ENCODE peak calls at places on chromosomes 4 and X, in six cellular contexts. W is GM12891, T is spleen, X is transverse colon, A is stomach, K is GM23338. F is an unnamed sample.

GRCh38 chrX:47061238-47061919 is 16.9 kb upstream of the RGN start:
- DNase-seq in W (no peak), T (no peak), X (no peak), A (no peak), K (no peak), F (no peak)

GRCh38 chrX:10597871-10598270 is 22.5 kb downstream of the MID1 start:
- DNase-seq in X (no peak), A (no peak), T (no peak), K (peak), W (no peak), F (no peak)

GRCh38 chr4:155592568-155593343 is 73.9 kb upstream of the GUCY1A1 start:
- DNase-seq in K (no peak), A (no peak), T (no peak), W (no peak), X (no peak), F (peak)

GRCh38 chr4:52312722-52313121 is 261.6 kb downstream of the SPATA18 start:
- DNase-seq in T (no peak), X (no peak), K (peak), A (no peak), W (no peak), F (no peak)

GRCh38 chr4:66555301-66555700 is 885.0 kb upstream of the EPHA5 start:
- DNase-seq in A (no peak), K (no peak), X (no peak), T (no peak), W (no peak), F (no peak)

GRCh38 chr4:47528651-47529050 is 43.6 kb downstream of the ATP10D start:
- DNase-seq in A (no peak), K (no peak), T (no peak), W (no peak), X (no peak), F (no peak)

GRCh38 chr4:165779950-165780670 is 92.9 kb upstream of the TLL1 start:
- DNase-seq in X (no peak), W (no peak), K (no peak), A (no peak), T (no peak), F (no peak)

GRCh38 chrX:96621811-96622210 is 62.8 kb upstream of the DIAPH2 start:
- DNase-seq in T (no peak), A (no peak), K (no peak), X (no peak), W (no peak), F (no peak)

GRCh38 chrX:56782791-56783449 is 53.9 kb downstream of the NBDY start:
- DNase-seq in T (peak), K (no peak), X (no peak), A (no peak), W (no peak), F (no peak)

GRCh38 chr4:7761312-7761711 is 178.3 kb downstream of the AFAP1 start:
- DNase-seq in W (no peak), A (no peak), K (no peak), X (no peak), T (peak), F (no peak)

GRCh38 chrX:10486373-10486772 is 134.0 kb downstream of the MID1 start:
- DNase-seq in W (no peak), K (no peak), X (no peak), T (no peak), A (no peak), F (no peak)

GRCh38 chr4:106875340-106875739 is 160.8 kb downstream of the DKK2 start:
- DNase-seq in A (no peak), T (peak), K (peak), W (no peak), X (no peak), F (no peak)

GRCh38 chr4:151983854-151984253 is 223.0 kb upstream of the GATB start:
- DNase-seq in K (no peak), T (no peak), X (no peak), W (no peak), A (no peak), F (no peak)

GRCh38 chr4:53374777-53375258 is 2.6 kb upstream of the FIP1L1 start:
- DNase-seq in X (no peak), W (no peak), T (no peak), K (no peak), A (no peak), F (no peak)

GRCh38 chrX:49139713-49140112 is 16.2 kb upstream of the GPKOW start:
- DNase-seq in X (no peak), A (no peak), T (no peak), W (no peak), K (no peak), F (no peak)

GRCh38 chr4:68344049-68344448 is 5.8 kb downstream of the YTHDC1 start:
- DNase-seq in W (no peak), A (no peak), T (no peak), K (no peak), X (no peak), F (no peak)

GRCh38 chr4:77819409-77819835 is 254 bp upstream of the CNOT6L start:
- DNase-seq in K (peak), W (peak), T (peak), X (no peak), A (no peak), F (no peak)
- TF ChIP-seq POLR2AphosphoS5 in K (no peak), W (no peak), T (peak), X (peak), A (no peak), F (no peak)

GRCh38 chr4:5964030-5964429 is 54.2 kb downstream of the C4orf50 start:
- DNase-seq in K (no peak), A (no peak), X (no peak), T (no peak), W (no peak), F (no peak)
- TF ChIP-seq POLR2AphosphoS5 in K (no peak), A (no peak), X (no peak), T (no peak), W (no peak), F (no peak)

DNA sequence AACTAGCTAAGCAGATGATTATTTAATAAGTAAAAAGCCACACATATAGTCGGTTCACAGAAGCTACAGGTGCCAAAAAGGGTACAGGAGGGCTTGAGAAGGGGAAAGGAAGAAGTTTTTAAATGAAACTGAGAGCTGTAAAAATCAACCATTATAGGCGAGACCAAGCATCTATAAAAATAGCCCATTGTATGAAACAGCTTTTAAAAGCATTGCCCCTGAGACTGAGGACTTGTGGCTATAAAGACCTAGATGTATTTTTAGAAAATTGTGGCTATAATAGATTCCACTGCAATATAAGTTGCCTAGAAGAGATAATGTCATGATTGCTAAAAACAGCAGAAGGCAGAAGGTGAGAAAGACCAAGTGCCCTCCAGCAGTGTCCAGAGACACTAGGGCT is 15.0 kb upstream of the TTC29 start:
- DNase-seq in X (no peak), W (no peak), K (no peak), T (no peak), A (no peak), F (no peak)
- TF ChIP-seq POLR2AphosphoS5 in X (no peak), W (no peak), K (no peak), T (no peak), A (no peak), F (no peak)

GRCh38 chr4:6222761-6223292 is 22.5 kb upstream of the JAKMIP1 start:
- DNase-seq in T (no peak), A (peak), X (no peak), W (no peak), K (peak), F (no peak)

GRCh38 chr4:6224725-6225124 is 24.4 kb upstream of the JAKMIP1 start:
- DNase-seq in W (no peak), K (no peak), X (no peak), A (no peak), T (no peak), F (no peak)

GRCh38 chr4:6217716-6218381 is 17.5 kb upstream of the JAKMIP1 start:
- DNase-seq in K (no peak), A (no peak), W (no peak), X (no peak), T (no peak), F (no peak)

GRCh38 chr4:6221851-6222760 is 21.8 kb upstream of the JAKMIP1 start:
- DNase-seq in W (no peak), T (peak), X (peak), A (peak), K (peak), F (no peak)

DNA sequence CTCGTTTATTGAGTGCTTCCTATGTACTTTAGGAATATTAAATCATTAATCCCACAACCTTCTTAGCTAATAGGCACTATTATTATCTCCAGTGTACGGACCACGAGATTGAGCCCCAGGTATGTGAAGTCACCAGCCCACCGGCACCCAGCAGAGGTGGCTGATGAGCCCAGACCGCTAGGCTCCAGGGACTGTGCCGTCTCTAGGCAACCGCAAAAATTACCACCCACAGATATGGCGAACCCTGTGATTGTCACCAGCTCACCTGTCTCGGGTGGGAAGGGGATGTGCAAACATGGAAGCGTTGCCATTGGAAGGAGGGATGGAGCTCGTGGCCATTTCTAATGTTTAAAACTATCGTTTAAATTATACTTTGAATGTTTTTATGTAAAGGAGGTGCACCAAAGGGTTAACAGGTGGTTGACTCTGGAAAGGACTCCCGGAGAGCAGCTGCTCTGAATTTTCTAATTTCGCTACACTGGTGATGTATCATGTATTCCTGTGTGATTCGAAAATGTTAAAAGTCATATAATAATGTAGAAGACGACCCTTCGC is 21.0 kb upstream of the JAKMIP1 start:
- DNase-seq in X (no peak), T (no peak), A (peak), K (peak), W (no peak), F (no peak)
- TF ChIP-seq POLR2AphosphoS5 in X (no peak), T (no peak), A (no peak), K (no peak), W (no peak), F (no peak)

DNA sequence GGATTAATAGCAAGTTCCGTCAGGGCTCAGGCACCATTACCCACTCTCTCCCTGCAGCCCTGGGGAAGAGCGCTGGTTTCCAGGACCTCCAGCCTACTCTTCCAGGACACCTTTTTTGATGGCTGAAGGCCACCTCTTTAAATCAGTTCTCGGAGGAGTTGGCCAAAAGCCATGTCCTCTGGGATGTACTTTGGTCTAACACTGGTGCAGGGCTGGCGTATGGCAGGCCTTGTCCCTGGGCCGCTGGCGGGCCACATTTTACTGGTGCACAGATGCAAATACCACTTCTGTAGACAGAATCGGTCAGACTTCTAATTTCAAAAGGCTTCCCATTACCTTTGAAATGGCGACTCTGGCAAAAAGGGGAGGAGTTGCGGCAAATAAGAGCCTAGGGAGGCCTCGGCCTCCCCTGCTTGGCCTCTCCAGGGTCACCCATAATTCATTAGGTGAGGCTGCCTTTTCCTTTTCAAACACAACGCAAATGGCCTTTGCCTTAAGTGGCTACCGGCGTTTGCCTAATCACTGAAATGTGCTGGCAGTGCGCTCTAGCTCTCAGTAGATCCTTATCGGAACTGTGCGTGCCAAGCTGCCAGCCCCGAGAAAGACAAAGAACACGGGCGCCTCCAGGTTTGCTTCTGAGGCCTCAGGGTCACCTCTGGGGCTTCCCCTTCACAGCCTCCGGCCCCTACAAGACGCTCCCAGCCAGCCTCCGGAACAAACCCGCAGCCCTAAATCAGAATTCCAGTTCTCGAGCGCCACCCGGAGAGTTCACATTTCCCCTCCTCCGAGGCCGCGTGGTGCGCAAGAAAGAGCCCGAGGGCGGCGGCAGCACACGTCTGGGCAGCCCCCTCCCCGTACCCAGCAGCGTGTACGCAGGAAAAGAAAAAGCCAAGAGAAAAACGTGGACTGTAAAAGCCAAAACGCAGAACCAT is 76.2 kb upstream of the BCOR start:
- DNase-seq in X (peak), W (no peak), A (peak), T (peak), K (peak), F (no peak)
- TF ChIP-seq POLR2AphosphoS5 in X (no peak), W (peak), A (peak), T (peak), K (no peak), F (no peak)

DNA sequence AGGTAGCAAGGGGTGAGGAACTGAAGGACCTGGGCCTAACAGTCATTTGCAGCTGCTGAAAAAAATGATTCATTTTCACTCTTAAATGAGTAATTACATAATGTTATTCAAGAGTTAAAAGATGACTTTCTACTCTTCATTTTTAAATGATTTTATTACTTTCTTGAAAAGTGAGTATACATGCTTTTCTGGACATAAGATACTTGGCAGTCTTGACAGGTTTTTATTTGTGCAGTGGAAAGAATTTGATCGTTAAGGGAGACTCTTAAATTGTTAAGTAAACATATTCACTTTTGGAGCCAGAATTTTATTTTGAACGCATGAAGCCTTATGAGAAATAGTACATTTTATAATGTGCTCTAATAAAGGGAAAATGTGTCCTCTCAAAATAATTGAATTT is 245.7 kb downstream of the TENM3 start:
- DNase-seq in K (no peak), X (no peak), W (no peak), T (no peak), A (no peak), F (no peak)
- TF ChIP-seq POLR2AphosphoS5 in K (no peak), X (no peak), W (no peak), T (no peak), A (no peak), F (no peak)

DNA sequence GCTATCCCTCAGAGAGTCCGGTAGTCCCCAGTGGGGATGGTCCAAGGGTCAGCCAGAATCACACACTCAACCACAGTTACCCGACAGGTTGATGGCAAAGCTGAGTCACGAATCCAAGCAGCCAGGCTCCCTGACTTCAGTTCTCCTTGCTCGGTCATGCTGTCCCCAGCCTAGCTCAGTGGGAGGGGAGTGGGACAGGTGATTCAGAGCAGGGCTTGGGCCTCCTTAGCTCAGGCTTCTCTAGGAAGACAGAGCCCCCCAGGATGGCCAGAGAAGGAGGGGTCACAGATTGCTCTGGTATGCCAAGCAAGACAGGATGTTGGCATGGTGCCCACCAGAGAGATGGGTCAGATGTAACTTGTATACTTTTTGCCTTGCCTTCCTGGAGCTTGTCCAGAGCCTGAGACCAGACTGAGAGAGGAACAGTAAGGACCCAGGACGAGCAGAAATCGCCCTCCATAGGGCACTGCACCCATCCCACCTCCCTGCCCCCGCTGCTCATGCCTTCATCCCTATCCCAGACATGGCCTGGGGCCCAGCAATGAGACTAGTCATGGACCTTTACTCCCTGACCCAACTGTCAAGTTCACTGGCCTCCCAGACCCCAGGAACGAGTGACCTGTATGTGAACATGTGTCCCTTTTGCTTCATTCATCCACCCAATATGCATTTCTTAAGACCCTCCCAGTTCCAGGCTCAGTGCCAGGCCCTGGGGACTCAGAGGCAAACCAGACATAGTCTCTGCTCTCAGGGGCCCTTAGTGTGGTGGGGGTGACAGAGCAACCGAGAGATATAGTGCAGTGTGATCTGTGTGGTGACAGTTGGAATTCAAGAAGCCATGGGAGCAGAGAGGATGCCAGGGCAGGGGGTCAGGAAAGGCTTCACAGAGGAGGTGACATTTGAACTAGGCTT is 66.8 kb downstream of the EFNB1 start:
- DNase-seq in T (peak), A (peak), W (no peak), K (no peak), X (peak), F (peak)
- TF ChIP-seq POLR2AphosphoS5 in T (no peak), A (no peak), W (no peak), K (no peak), X (no peak), F (no peak)

GRCh38 chrX:43750248-43750676 is 94.2 kb downstream of the MAOA start:
- DNase-seq in X (peak), K (peak), A (peak), W (peak), T (no peak), F (peak)
- TF ChIP-seq POLR2AphosphoS5 in X (no peak), K (no peak), A (no peak), W (no peak), T (no peak), F (no peak)

DNA sequence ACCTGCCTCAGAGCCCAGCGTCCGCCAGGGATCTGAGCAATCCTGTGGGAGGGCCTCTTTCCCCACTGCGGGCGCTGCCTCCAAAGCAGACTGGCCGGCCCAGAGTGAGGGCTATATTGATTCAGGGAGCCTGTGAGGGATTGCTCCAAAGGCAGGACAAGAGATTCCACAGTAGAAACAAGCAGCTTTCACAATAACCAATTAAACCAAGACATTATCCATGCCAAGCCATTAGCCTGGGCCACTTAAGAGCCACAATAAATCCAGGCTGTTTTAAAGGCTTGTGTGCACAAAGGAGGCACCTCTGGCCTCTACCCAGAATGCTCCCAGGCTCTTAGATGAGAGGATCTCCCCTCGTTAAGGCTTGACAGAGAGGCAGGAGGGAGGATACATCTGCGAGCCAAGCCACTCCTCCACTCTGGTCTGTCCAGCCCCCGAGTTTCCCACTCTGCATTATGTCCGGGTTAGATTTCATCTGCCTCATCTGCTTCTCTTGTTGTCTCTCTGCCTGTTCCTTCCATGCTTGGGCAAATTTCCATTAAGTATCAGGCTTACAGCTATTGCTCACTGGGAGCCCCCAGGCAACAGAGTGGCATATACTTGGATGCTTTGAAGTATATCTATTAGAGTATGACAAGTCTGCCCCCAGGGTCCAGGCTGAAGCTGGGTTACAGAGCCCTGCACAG is 357.9 kb downstream of the UNC5C start:
- DNase-seq in T (no peak), X (no peak), K (no peak), W (no peak), A (no peak), F (no peak)
- TF ChIP-seq POLR2AphosphoS5 in T (no peak), X (no peak), K (no peak), W (no peak), A (no peak), F (no peak)

F was measured in SK-N-MC.